ENCODE peak calls at places on chromosomes 5 and 9, in four cellular contexts. X is psoas muscle, K is adrenal gland, J is A549. H is an unnamed sample.

GRCh38 chr9:14219865-14220655 is 93.9 kb downstream of the NFIB start:
- DNase-seq in X (no peak), K (no peak), J (no peak), H (no peak)

GRCh38 chr5:1322036-1322903 is 22.6 kb downstream of the CLPTM1L start:
- DNase-seq in X (no peak), K (no peak), J (no peak), H (no peak)

GRCh38 chr5:96963267-96963666 is 27.4 kb downstream of the LNPEP start:
- DNase-seq in X (peak), K (peak), J (no peak), H (no peak)

GRCh38 chr5:171127314-171127713 is 181.7 kb upstream of the TLX3 start:
- DNase-seq in X (no peak), K (no peak), J (no peak), H (no peak)

GRCh38 chr5:136811551-136811950 is 446.2 kb upstream of the TRPC7 start:
- DNase-seq in X (peak), K (peak), J (no peak), H (peak)

GRCh38 chr9:135130266-135130976 is 43.0 kb downstream of the OLFM1 start:
- DNase-seq in X (no peak), K (no peak), J (no peak), H (no peak)

GRCh38 chr9:135076143-135076875 is 11.2 kb upstream of the OLFM1 start:
- DNase-seq in X (no peak), K (peak), J (no peak), H (no peak)

GRCh38 chr5:133226186-133226585 is 174.4 kb downstream of the HSPA4 start:
- DNase-seq in X (no peak), K (no peak), J (no peak), H (no peak)

GRCh38 chr9:107621436-107621835 is 131.9 kb upstream of the KLF4 start:
- DNase-seq in X (no peak), K (no peak), J (no peak), H (no peak)

GRCh38 chr5:159905496-159905895 is 10.8 kb upstream of the ADRA1B start:
- DNase-seq in X (no peak), K (no peak), J (peak), H (peak)

GRCh38 chr5:175252234-175252805 is 191.7 kb downstream of the DRD1 start:
- DNase-seq in X (no peak), K (no peak), J (no peak), H (no peak)

GRCh38 chr5:134549714-134550113 is 24.2 kb downstream of the JADE2 start:
- DNase-seq in X (no peak), K (no peak), J (no peak), H (no peak)

GRCh38 chr5:37847978-37848425 is 8.2 kb upstream of the GDNF start:
- DNase-seq in X (no peak), K (no peak), J (no peak), H (no peak)

GRCh38 chr5:133849116-133849515 is 119.3 kb downstream of the C5orf15 start:
- DNase-seq in X (no peak), K (no peak), J (no peak), H (no peak)

GRCh38 chr5:80192507-80193241 is 63.2 kb downstream of the SERINC5 start:
- DNase-seq in X (peak), K (peak), J (no peak), H (no peak)

GRCh38 chr5:11509793-11510192 is 394.5 kb downstream of the CTNND2 start:
- DNase-seq in X (no peak), K (no peak), J (no peak), H (no peak)

GRCh38 chr9:4375424-4376195 is 75.7 kb upstream of the GLIS3 start:
- DNase-seq in X (no peak), K (no peak), J (peak), H (no peak)
- H3K27ac ChIP-seq in X (no peak), K (no peak), J (no peak), H (no peak)

DNA sequence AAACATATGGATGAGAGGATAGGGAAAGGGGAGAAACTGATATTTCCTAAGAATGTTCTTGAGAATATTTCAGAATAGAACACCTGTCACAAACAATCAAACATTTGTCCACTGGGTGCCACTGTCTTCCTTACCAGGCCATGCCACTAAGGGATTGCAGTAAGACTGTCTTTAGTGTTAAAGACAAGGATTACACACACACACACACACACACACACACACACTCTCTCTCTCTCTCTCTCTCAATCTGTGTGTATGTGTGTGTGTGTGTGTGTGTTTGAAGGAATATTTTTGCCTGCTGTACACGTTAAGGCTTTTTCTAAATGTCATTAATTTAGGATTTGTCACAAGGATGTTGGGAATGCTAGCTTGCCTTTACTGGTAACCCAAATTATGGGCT is 54.4 kb downstream of the CCDC192 start:
- DNase-seq in X (no peak), K (peak), J (peak), H (peak)
- TF ChIP-seq CTCF in X (peak), K (peak), J (peak), H (peak)

DNA sequence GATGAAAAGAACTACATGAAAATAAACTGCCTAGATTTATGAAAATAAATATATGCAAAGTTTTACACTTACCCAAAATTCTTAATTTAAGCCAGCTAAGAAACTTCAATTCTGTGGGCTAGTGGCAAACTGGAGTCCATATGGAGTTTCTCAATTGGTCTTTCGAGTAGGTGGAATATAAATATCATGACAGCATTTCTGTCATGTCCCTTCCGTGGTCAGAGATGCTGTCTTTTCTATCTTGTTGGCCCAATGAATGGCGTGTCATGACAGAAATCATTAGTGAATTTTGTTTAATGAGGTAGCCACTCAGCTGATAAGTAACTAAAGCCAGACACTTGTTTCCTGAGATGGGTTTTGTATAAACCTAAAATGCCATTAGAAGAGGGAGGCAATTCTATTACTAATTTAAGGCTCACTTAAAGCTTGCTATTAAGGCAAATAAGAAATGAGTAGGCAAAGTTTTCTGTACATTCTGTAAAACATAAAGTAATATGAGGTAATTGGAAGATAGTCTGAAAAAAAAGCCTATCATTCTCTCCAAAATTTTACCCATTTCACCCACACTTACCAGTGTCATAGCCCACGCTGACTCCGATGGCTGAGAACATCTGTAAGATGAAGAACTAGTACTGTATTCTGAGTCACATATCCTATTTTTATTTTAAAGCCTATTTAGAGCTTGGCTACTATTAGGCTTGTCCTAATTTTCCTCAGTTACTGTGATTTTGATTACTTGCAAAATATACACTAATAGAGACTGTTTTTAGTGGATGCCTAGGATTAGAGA is 419.3 kb upstream of the MEF2C start:
- DNase-seq in X (no peak), K (no peak), J (no peak), H (no peak)
- H3K27ac ChIP-seq in X (no peak), K (no peak), J (no peak), H (no peak)

GRCh38 chr9:98536542-98537173 is 172.1 kb downstream of the GABBR2 start:
- DNase-seq in X (no peak), K (no peak), J (no peak), H (peak)
- TF ChIP-seq CTCF in X (no peak), K (no peak), J (no peak), H (peak)

GRCh38 chr9:126517751-126518261 is 95.9 kb upstream of the LMX1B start:
- DNase-seq in X (no peak), K (no peak), J (no peak), H (no peak)
- H3K27ac ChIP-seq in X (no peak), K (no peak), J (no peak), H (no peak)

GRCh38 chr5:177300236-177300880 is 3.2 kb downstream of the RAB24 start:
- DNase-seq in X (no peak), K (no peak), J (no peak), H (no peak)
- TF ChIP-seq CTCF in X (no peak), K (no peak), J (no peak), H (no peak)

DNA sequence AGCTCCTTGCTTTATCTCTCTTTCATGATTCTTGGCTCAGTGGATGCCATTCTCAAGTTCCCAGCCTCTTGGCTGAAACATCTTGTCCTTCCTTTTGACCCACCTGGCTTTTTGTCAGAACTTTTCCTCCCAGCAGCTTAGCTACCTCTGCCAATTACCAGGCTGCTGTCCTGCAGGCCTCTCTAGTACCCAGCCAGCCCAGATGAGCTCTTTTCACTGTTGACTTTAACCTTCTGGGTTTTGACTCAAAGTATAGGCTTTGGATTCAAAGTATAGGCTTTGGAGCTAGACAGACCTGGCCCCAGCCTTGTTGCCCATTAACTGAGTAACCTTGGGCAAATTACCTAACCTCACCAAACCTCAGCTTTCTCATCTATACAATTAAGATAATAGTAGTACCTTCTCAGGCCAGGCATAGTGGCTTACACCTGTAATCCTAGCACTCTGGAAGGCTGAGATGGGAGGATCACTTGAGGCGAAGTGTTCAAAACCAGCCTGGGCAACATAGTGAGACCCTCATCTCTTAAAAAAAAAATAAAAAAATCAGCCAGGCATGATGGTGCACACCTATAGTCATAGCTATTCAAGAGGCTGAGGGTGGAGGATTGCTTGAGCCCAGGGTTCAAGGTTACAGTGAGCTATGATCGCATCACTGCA is 6.7 kb upstream of the TMEFF1 start:
- DNase-seq in X (no peak), K (no peak), J (no peak), H (no peak)
- H3K27ac ChIP-seq in X (peak), K (no peak), J (no peak), H (no peak)

GRCh38 chr9:80885894-80886293 is 803.5 kb downstream of the TLE1 start:
- DNase-seq in X (no peak), K (no peak), J (no peak), H (no peak)
- TF ChIP-seq CTCF in X (no peak), K (no peak), J (no peak), H (no peak)

H was measured in PC-9.